ENCODE peak calls at places on chromosomes 1 and 21, in seven cellular contexts. F is neural progenitor cell, U is PC-3, W is epithelial cell of esophagus, I is transverse colon, O is ascending aorta, M is fibroblast of pulmonary artery. C is an unnamed sample.
A peak's percentile ranks its signal among the peaks of the same experiment; 100 is the strongest.

GRCh38 chr1:180524160-180524914 is 22.0 kb upstream of the ACBD6 start:
- DNase-seq in F (no peak), U (no peak), W (no peak), I (no peak), O (no peak), M (no peak), C (no peak)

GRCh38 chr1:34744851-34745250 is 10.0 kb upstream of the GJB5 start:
- DNase-seq in F (no peak), U (no peak), W (no peak), I (no peak), O (no peak), M (no peak), C (no peak)

GRCh38 chr1:203290261-203291089 is 14.8 kb upstream of the BTG2 start:
- DNase-seq in F (peak; percentile 94), U (no peak), W (peak; percentile 87), I (peak; percentile 99), O (peak; percentile 99), M (peak; percentile 81), C (peak; percentile 96)

GRCh38 chr1:61183471-61184034 is 101.2 kb downstream of the NFIA start:
- DNase-seq in F (no peak), U (no peak), W (peak; percentile 9), I (peak; percentile 49), O (peak; percentile 72), M (peak; percentile 65), C (no peak)

GRCh38 chr1:209335090-209335692 is 248.3 kb upstream of the CAMK1G start:
- DNase-seq in F (peak; percentile 80), U (peak; percentile 61), W (peak; percentile 39), I (no peak), O (no peak), M (peak; percentile 35), C (peak; percentile 33)

GRCh38 chr1:63454269-63454668 is 68.8 kb downstream of the ITGB3BP start:
- DNase-seq in F (peak; percentile 39), U (peak; percentile 36), W (peak; percentile 23), I (no peak), O (no peak), M (peak; percentile 44), C (no peak)

GRCh38 chr1:22801753-22802152 is 91.1 kb downstream of the EPHB2 start:
- DNase-seq in F (peak; percentile 95), U (no peak), W (no peak), I (no peak), O (no peak), M (no peak), C (no peak)

GRCh38 chr1:21028520-21029145 is 148.1 kb downstream of the EIF4G3 start:
- DNase-seq in F (no peak), U (no peak), W (no peak), I (no peak), O (no peak), M (no peak), C (no peak)

GRCh38 chr21:15293251-15293650 is 228.5 kb upstream of the NRIP1 start:
- DNase-seq in F (no peak), U (peak; percentile 94), W (peak; percentile 89), I (no peak), O (no peak), M (peak; percentile 96), C (no peak)

GRCh38 chr21:26116456-26117011 is 54.0 kb downstream of the APP start:
- DNase-seq in F (no peak), U (peak; percentile 84), W (no peak), I (no peak), O (no peak), M (peak; percentile 48), C (no peak)

DNA sequence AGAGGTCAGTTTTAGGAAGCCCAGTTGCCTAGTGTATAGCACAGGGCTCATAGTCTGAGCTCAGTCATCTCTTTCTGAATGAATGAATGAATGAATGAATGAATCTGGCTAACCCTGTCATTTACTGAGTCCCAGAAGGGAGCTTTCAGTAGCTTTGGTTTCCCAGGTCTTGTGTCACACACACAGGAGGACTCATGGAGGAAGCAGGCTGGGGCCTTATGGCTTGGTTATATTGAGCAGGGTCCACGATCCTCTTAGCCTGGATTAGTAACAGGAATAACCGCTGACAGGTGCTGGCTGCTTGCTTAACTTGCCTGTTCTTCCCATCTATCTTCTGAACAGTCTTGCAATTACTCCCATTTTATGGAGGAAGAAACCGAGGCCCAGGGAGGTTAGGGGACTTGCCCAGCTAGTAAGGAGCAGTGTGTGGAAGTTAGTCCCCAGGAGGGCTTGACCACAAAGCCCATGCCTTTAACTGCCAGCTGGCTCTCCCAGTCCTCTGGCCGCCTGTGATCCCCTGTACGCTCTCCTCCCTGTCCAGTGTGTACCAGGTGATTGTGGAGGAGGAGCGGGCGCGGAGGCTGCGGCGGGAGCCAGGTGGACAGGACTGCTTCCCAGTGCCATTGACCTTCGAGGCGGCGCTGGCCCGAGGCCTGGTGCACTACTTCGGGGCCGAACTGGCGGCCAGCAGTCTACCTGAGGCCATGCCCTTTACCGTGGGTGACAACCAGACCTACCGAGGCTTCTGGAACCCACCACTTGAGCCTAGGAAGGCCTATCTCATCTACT is 46.0 kb downstream of the PTPRU start:
- DNase-seq in F (no peak), U (no peak), W (no peak), I (no peak), O (no peak), M (no peak), C (no peak)
- TF ChIP-seq CTCF in F (no peak), U (no peak), W (no peak), I (no peak), O (no peak), M (no peak), C (no peak)

GRCh38 chr1:9295884-9296283 is 3.2 kb downstream of the SPSB1 start:
- DNase-seq in F (no peak), U (no peak), W (no peak), I (no peak), O (no peak), M (no peak), C (no peak)

GRCh38 chr1:9296850-9297249 is 4.2 kb downstream of the SPSB1 start:
- DNase-seq in F (no peak), U (no peak), W (no peak), I (no peak), O (no peak), M (no peak), C (no peak)

GRCh38 chr1:9293512-9294439 is 1.1 kb downstream of the SPSB1 start:
- DNase-seq in F (no peak), U (peak; percentile 12), W (peak; percentile 52), I (peak; percentile 55), O (no peak), M (peak; percentile 49), C (peak; percentile 25)

GRCh38 chr1:9294440-9294773 is 1.7 kb downstream of the SPSB1 start:
- DNase-seq in F (no peak), U (peak; percentile 91), W (peak; percentile 84), I (no peak), O (no peak), M (peak; percentile 63), C (no peak)

DNA sequence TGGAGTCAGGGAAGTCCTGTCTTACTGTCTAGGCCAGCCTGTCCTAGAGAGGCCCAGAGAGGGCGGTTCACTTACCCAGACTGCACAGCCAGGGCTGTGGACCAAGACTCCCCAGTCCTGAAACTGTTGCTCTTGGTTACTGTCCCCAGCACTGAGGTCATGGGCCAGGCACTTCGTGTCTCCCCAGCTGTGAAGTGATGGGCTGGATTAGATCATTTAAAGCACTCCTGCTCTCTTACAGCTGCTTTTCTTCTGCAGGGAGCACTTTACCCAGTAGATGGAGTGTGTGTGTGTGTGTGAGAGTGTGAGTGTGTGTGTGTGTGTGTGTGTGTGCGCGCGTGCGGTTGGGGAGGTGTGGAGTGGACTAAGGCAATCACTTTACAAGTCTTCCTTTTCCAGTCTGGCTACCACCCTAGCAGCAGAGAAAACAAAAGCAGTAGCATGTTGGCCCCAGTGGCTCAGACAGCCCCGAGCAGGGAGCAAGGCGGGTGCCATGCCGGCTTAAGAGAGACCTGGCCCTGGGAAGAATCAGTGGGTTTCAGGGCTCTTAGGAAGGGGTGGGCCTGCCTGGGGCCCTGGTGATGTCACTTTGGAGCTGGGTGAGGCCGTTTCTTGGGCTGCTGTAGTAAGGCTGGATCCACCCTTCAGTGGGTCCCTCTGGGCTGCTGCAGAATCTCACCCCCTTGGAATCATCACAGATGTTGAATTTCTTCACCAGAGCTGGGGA is 2.4 kb downstream of the SPSB1 start:
- DNase-seq in F (no peak), U (peak; percentile 31), W (peak; percentile 44), I (peak; percentile 50), O (no peak), M (peak; percentile 73), C (peak; percentile 74)
- H3K4me3 ChIP-seq in F (no peak overlapping the region), U (peak overlapping the region; percentile 95), W (peak overlapping the region; percentile 80), I (peak overlapping the region; percentile 18), O (peak overlapping the region; percentile 95), M (peak overlapping the region; percentile 99), C (no peak overlapping the region)

DNA sequence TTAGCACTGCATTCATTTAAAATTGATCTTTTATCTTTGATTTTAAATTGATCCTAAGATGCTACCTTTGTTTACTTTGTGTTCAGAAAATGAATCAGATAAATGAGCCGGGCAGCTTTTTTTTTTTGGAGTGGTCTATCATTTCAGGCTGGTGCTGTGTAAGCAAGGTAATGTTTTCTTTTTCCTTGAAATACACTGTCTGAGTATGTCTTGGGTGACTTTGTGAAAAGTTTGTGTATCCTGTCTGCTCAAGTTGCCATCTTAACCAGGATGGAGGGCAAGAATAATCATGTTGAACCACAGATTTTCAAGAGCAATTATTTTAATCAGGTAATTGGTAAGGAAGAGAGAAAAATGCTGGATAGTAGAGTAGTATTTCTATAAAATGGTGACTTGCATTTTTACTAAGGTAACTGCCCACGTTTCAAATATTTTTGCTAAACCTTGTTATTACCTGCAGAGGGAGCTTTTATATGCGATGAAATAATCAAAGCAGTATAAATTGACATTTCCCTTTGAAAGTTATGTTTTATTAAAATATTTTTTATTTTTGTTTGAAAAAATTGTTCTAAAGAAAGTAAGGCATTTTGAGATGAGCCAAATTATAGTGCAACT is 11.1 kb downstream of the ADGRL2 start:
- DNase-seq in F (no peak), U (peak; percentile 43), W (peak; percentile 26), I (no peak), O (no peak), M (no peak), C (no peak)
- TF ChIP-seq CTCF in F (peak; percentile 28), U (peak; percentile 57), W (peak; percentile 32), I (no peak), O (peak; percentile 13), M (peak; percentile 37), C (no peak)

GRCh38 chr1:208134491-208134890 is 109.7 kb downstream of the PLXNA2 start:
- DNase-seq in F (peak; percentile 38), U (no peak), W (no peak), I (no peak), O (no peak), M (no peak), C (no peak)
- H3K4me3 ChIP-seq in F (no peak overlapping the region), U (no peak overlapping the region), W (no peak overlapping the region), I (no peak overlapping the region), O (no peak overlapping the region), M (no peak overlapping the region), C (no peak overlapping the region)